ENCODE peak calls at places on chromosomes 5 and 9, in seven cellular contexts. One of them, this sample, is unnamed.

GRCh38 chr9:131358438-131359029 is 35.4 kb upstream of the PRRC2B start:
- DNase-seq in neural progenitor cell: no peak
- DNase-seq in H9: no peak
- DNase-seq in IMR-90: no peak
- DNase-seq in mammary epithelial cell: no peak
- DNase-seq in NT2/D1: no peak
- DNase-seq in GM23248: no peak
- DNase-seq in this sample: no peak

GRCh38 chr9:121650220-121651013 is 1.0 kb upstream of the DAB2IP start:
- DNase-seq in neural progenitor cell: peak; percentile 91
- DNase-seq in H9: peak; percentile 92
- DNase-seq in IMR-90: peak; percentile 56
- DNase-seq in mammary epithelial cell: no peak
- DNase-seq in NT2/D1: peak; percentile 54
- DNase-seq in GM23248: peak; percentile 32
- DNase-seq in this sample: peak; percentile 94

GRCh38 chr5:149521739-149522373 is 29.4 kb downstream of the CSNK1A1 start:
- DNase-seq in neural progenitor cell: no peak
- DNase-seq in H9: no peak
- DNase-seq in IMR-90: no peak
- DNase-seq in mammary epithelial cell: no peak
- DNase-seq in NT2/D1: no peak
- DNase-seq in GM23248: no peak
- DNase-seq in this sample: no peak

GRCh38 chr9:89387970-89388867 is 69.9 kb downstream of the SECISBP2 start:
- DNase-seq in neural progenitor cell: no peak
- DNase-seq in H9: no peak
- DNase-seq in IMR-90: peak; percentile 82
- DNase-seq in mammary epithelial cell: peak; percentile 68
- DNase-seq in NT2/D1: no peak
- DNase-seq in GM23248: peak; percentile 89
- DNase-seq in this sample: no peak

GRCh38 chr9:89000973-89001916 is 10.0 kb downstream of the S1PR3 start:
- DNase-seq in neural progenitor cell: peak; percentile 95
- DNase-seq in H9: peak; percentile 93
- DNase-seq in IMR-90: peak; percentile 81
- DNase-seq in mammary epithelial cell: peak; percentile 61
- DNase-seq in NT2/D1: peak; percentile 86
- DNase-seq in GM23248: peak; percentile 94
- DNase-seq in this sample: peak; percentile 97

GRCh38 chr9:14661421-14662059 is 31.7 kb downstream of the ZDHHC21 start:
- DNase-seq in neural progenitor cell: peak; percentile 22
- DNase-seq in H9: no peak
- DNase-seq in IMR-90: peak; percentile 43
- DNase-seq in mammary epithelial cell: peak; percentile 12
- DNase-seq in NT2/D1: no peak
- DNase-seq in GM23248: peak; percentile 58
- DNase-seq in this sample: no peak

GRCh38 chr5:80852331-80853245 is 107.6 kb upstream of the RASGRF2 start:
- DNase-seq in neural progenitor cell: no peak
- DNase-seq in H9: no peak
- DNase-seq in IMR-90: no peak
- DNase-seq in mammary epithelial cell: no peak
- DNase-seq in NT2/D1: no peak
- DNase-seq in GM23248: no peak
- DNase-seq in this sample: no peak

GRCh38 chr5:134647750-134648424 is 698 bp upstream of the SEC24A start:
- DNase-seq in neural progenitor cell: no peak
- DNase-seq in H9: no peak
- DNase-seq in IMR-90: peak; percentile 35
- DNase-seq in mammary epithelial cell: peak; percentile 76
- DNase-seq in NT2/D1: no peak
- DNase-seq in GM23248: peak; percentile 75
- DNase-seq in this sample: no peak

GRCh38 chr5:158115468-158115867 is 256.5 kb upstream of the CLINT1 start:
- DNase-seq in neural progenitor cell: no peak
- DNase-seq in H9: no peak
- DNase-seq in IMR-90: no peak
- DNase-seq in mammary epithelial cell: no peak
- DNase-seq in NT2/D1: no peak
- DNase-seq in GM23248: peak; percentile 23
- DNase-seq in this sample: no peak

GRCh38 chr9:38389313-38389712 is 3.2 kb upstream of the ALDH1B1 start:
- DNase-seq in neural progenitor cell: no peak
- DNase-seq in H9: no peak
- DNase-seq in IMR-90: peak; percentile 80
- DNase-seq in mammary epithelial cell: no peak
- DNase-seq in NT2/D1: no peak
- DNase-seq in GM23248: peak; percentile 34
- DNase-seq in this sample: no peak

GRCh38 chr5:143216211-143216610 is 187.3 kb downstream of the NR3C1 start:
- DNase-seq in neural progenitor cell: no peak
- DNase-seq in H9: no peak
- DNase-seq in IMR-90: no peak
- DNase-seq in mammary epithelial cell: no peak
- DNase-seq in NT2/D1: no peak
- DNase-seq in GM23248: no peak
- DNase-seq in this sample: no peak

GRCh38 chr5:143217804-143218160 is 185.7 kb downstream of the NR3C1 start:
- DNase-seq in neural progenitor cell: no peak
- DNase-seq in H9: no peak
- DNase-seq in IMR-90: no peak
- DNase-seq in mammary epithelial cell: no peak
- DNase-seq in NT2/D1: no peak
- DNase-seq in GM23248: no peak
- DNase-seq in this sample: no peak

GRCh38 chr5:143215685-143216084 is 187.8 kb downstream of the NR3C1 start:
- DNase-seq in neural progenitor cell: no peak
- DNase-seq in H9: no peak
- DNase-seq in IMR-90: no peak
- DNase-seq in mammary epithelial cell: no peak
- DNase-seq in NT2/D1: no peak
- DNase-seq in GM23248: no peak
- DNase-seq in this sample: no peak

GRCh38 chr5:143218563-143219170 is 184.8 kb downstream of the NR3C1 start:
- DNase-seq in neural progenitor cell: no peak
- DNase-seq in H9: no peak
- DNase-seq in IMR-90: no peak
- DNase-seq in mammary epithelial cell: no peak
- DNase-seq in NT2/D1: no peak
- DNase-seq in GM23248: no peak
- DNase-seq in this sample: no peak

GRCh38 chr5:143217065-143217803 is 186.3 kb downstream of the NR3C1 start:
- DNase-seq in neural progenitor cell: peak; percentile 20
- DNase-seq in H9: no peak
- DNase-seq in IMR-90: peak; percentile 27
- DNase-seq in mammary epithelial cell: no peak
- DNase-seq in NT2/D1: no peak
- DNase-seq in GM23248: peak; percentile 44
- DNase-seq in this sample: no peak
- H3K9ac ChIP-seq in neural progenitor cell: no peak overlapping the region
- H3K9ac ChIP-seq in H9: no peak overlapping the region
- H3K9ac ChIP-seq in IMR-90: no peak overlapping the region
- H3K9ac ChIP-seq in mammary epithelial cell: no peak overlapping the region
- H3K9ac ChIP-seq in NT2/D1: no peak overlapping the region
- H3K9ac ChIP-seq in GM23248: no peak overlapping the region
- H3K9ac ChIP-seq in this sample: no peak overlapping the region

DNA sequence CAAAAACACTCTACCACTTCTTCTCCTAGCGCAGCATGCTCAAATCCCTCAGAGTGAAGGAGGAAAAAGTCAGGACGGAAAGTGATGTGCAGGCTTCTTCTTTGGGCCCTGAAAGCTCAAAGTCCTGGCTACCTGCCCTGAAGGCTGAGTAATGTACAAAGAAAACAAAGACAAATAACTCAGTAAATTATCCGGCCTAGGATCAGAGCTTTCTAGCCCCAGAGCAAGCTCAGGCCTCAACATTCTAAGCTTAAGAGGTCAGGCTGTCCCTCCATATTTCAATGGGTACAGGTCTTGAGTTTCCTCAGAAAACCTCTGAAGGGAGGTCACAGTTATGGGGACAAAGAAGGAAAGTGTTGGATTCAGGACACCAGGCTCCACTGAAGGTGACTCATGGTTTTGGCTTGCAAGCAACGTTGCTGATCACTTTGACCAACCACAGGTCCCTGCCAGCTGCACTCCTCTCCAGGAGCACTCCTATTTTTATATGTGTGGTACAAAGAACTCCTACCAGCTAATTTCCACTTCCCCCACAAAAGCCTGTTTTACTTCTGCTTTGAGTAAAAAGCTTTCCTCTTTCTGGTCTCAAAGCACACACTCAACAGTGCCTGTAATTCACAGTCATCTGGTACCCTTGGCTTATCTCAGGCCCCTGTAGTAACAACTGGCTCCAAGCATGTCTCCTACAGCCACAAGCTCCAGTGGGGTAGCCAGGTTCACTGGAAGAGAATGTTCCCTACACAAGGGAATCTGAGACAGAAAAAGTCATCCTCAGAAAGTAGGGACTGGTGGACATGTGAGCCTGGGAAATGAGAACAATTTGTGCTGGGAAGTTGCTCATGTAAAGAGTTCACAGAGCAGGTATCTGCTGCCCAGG is 115.7 kb downstream of the UGCG start:
- DNase-seq in neural progenitor cell: no peak
- DNase-seq in H9: no peak
- DNase-seq in IMR-90: peak; percentile 95
- DNase-seq in mammary epithelial cell: peak; percentile 91
- DNase-seq in NT2/D1: no peak
- DNase-seq in GM23248: peak; percentile 95
- DNase-seq in this sample: peak; percentile 30
- H3K9ac ChIP-seq in neural progenitor cell: no peak overlapping the region
- H3K9ac ChIP-seq in H9: no peak overlapping the region
- H3K9ac ChIP-seq in IMR-90: peak overlapping the region; percentile 63
- H3K9ac ChIP-seq in mammary epithelial cell: peak overlapping the region; percentile 53
- H3K9ac ChIP-seq in NT2/D1: no peak overlapping the region
- H3K9ac ChIP-seq in GM23248: peak overlapping the region; percentile 64
- H3K9ac ChIP-seq in this sample: no peak overlapping the region

GRCh38 chr5:95531491-95531890 is 23.3 kb downstream of the SKIC3 start:
- DNase-seq in neural progenitor cell: no peak
- DNase-seq in H9: no peak
- DNase-seq in IMR-90: no peak
- DNase-seq in mammary epithelial cell: no peak
- DNase-seq in NT2/D1: no peak
- DNase-seq in GM23248: no peak
- DNase-seq in this sample: no peak

GRCh38 chr5:95533106-95533505 is 21.7 kb downstream of the SKIC3 start:
- DNase-seq in neural progenitor cell: no peak
- DNase-seq in H9: no peak
- DNase-seq in IMR-90: no peak
- DNase-seq in mammary epithelial cell: no peak
- DNase-seq in NT2/D1: no peak
- DNase-seq in GM23248: peak; percentile 32
- DNase-seq in this sample: no peak

GRCh38 chr5:95533761-95534160 is 21.0 kb downstream of the SKIC3 start:
- DNase-seq in neural progenitor cell: no peak
- DNase-seq in H9: no peak
- DNase-seq in IMR-90: peak; percentile 40
- DNase-seq in mammary epithelial cell: no peak
- DNase-seq in NT2/D1: no peak
- DNase-seq in GM23248: peak; percentile 48
- DNase-seq in this sample: no peak

GRCh38 chr5:95532415-95532814 is 22.4 kb downstream of the SKIC3 start:
- DNase-seq in neural progenitor cell: no peak
- DNase-seq in H9: no peak
- DNase-seq in IMR-90: no peak
- DNase-seq in mammary epithelial cell: no peak
- DNase-seq in NT2/D1: no peak
- DNase-seq in GM23248: no peak
- DNase-seq in this sample: no peak

DNA sequence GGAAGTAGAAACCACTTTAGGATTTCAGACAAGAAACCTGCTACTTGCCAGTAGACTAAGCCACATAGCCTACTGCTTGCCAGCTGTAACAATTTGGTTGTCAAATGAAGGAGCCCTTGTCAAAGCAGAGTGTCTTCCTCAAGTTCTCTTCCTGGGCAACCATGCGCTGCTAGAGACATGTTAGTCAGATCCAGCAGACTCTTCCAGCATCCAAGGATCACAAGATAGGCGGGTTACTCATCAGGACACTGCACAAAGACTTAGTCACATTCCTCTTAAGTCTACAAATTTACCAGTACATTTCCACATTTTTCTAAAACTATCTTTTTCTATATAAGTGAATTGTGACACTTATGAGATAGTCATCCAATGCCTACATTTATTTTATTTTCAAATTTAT is 24.3 kb downstream of the SKIC3 start:
- DNase-seq in neural progenitor cell: no peak
- DNase-seq in H9: no peak
- DNase-seq in IMR-90: peak; percentile 95
- DNase-seq in mammary epithelial cell: peak; percentile 70
- DNase-seq in NT2/D1: no peak
- DNase-seq in GM23248: peak; percentile 98
- DNase-seq in this sample: no peak
- H3K9ac ChIP-seq in neural progenitor cell: no peak overlapping the region
- H3K9ac ChIP-seq in H9: no peak overlapping the region
- H3K9ac ChIP-seq in IMR-90: no peak overlapping the region
- H3K9ac ChIP-seq in mammary epithelial cell: no peak overlapping the region
- H3K9ac ChIP-seq in NT2/D1: no peak overlapping the region
- H3K9ac ChIP-seq in GM23248: peak overlapping the region; percentile 15
- H3K9ac ChIP-seq in this sample: no peak overlapping the region

DNA sequence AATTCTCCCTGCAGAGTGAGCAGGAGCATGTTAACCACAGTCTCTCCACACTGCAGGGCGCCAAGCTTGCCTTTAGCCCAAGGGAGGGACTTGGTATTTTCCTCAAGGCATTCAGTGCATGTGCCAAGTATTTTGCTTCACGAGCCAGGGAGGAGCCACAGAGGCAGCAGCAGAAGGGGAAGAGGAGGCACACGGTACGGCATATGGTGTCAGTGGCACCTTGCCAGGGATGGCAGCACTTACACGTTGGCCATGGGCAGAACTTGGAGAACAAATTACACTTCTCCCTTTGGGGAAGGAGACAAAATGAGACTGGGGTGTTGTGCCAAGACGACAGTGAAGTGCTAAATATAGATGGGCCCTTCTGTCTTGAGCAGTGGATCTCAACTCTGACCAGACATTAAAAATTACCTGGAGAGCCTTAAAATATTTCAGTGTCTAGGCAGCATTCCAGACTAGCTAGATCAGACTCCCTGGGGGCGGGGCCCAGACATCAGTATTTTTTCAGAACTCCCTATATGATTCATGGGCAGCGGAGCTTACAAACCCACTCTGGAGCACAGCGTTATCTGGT is 155.8 kb downstream of the DRD1 start:
- DNase-seq in neural progenitor cell: no peak
- DNase-seq in H9: no peak
- DNase-seq in IMR-90: peak; percentile 7
- DNase-seq in mammary epithelial cell: no peak
- DNase-seq in NT2/D1: no peak
- DNase-seq in GM23248: peak; percentile 43
- DNase-seq in this sample: no peak
- H3K9ac ChIP-seq in neural progenitor cell: no peak overlapping the region
- H3K9ac ChIP-seq in H9: no peak overlapping the region
- H3K9ac ChIP-seq in IMR-90: no peak overlapping the region
- H3K9ac ChIP-seq in mammary epithelial cell: no peak overlapping the region
- H3K9ac ChIP-seq in NT2/D1: no peak overlapping the region
- H3K9ac ChIP-seq in GM23248: no peak overlapping the region
- H3K9ac ChIP-seq in this sample: no peak overlapping the region